ENCODE peak calls at places on chromosome 10, in nine cellular contexts. G is activated naive CD4-positive, alpha-beta T cell; A is RPMI7951; R is GOT3; C is HFFc6; K is stomach; U is neural crest cell; F is ureter; I is LHCN-M2. N is an unnamed sample.

GRCh38 chr10:29860159-29860558 is 199.2 kb downstream of the JCAD start:
- DNase-seq in G (no peak), A (peak), R (no peak), C (no peak), K (no peak), U (no peak), F (no peak), I (no peak), N (no peak)

GRCh38 chr10:88961266-88961665 is 8.7 kb upstream of the ACTA2 start:
- DNase-seq in G (no peak), A (no peak), R (no peak), C (no peak), K (no peak), U (no peak), F (no peak), I (no peak), N (no peak)

GRCh38 chr10:4470231-4470840 is 355.7 kb upstream of the AKR1E2 start:
- DNase-seq in G (no peak), A (peak), R (no peak), C (peak), K (no peak), U (no peak), F (no peak), I (peak), N (no peak)

GRCh38 chr10:72375585-72375984 is 20.9 kb upstream of the DNAJB12 start:
- DNase-seq in G (no peak), A (no peak), R (no peak), C (peak), K (no peak), U (no peak), F (no peak), I (peak), N (peak)

GRCh38 chr10:110880012-110880411 is 8.3 kb downstream of the PDCD4 start:
- DNase-seq in G (no peak), A (no peak), R (no peak), C (no peak), K (no peak), U (no peak), F (no peak), I (no peak), N (no peak)

GRCh38 chr10:44051091-44051490 is 333.8 kb downstream of the CXCL12 start:
- DNase-seq in G (no peak), A (no peak), R (no peak), C (no peak), K (no peak), U (no peak), F (no peak), I (no peak), N (no peak)

GRCh38 chr10:107277591-107277990 is 113.1 kb upstream of the SORCS1 start:
- DNase-seq in G (no peak), A (no peak), R (no peak), C (no peak), K (no peak), U (no peak), F (no peak), I (no peak), N (no peak)

GRCh38 chr10:12727832-12728215 is 273.7 kb downstream of the CCDC3 start:
- DNase-seq in G (no peak), A (peak), R (no peak), C (no peak), K (no peak), U (no peak), F (no peak), I (peak), N (no peak)

GRCh38 chr10:69876931-69877330 is 75.2 kb downstream of the COL13A1 start:
- DNase-seq in G (no peak), A (no peak), R (no peak), C (no peak), K (no peak), U (no peak), F (no peak), I (no peak), N (no peak)

GRCh38 chr10:95406651-95407280 is 116.0 kb upstream of the PDLIM1 start:
- DNase-seq in G (no peak), A (peak), R (no peak), C (no peak), K (peak), U (no peak), F (peak), I (peak), N (peak)

GRCh38 chr10:67925449-67926005 is 41.1 kb downstream of the SIRT1 start:
- DNase-seq in G (no peak), A (peak), R (no peak), C (peak), K (no peak), U (no peak), F (no peak), I (peak), N (no peak)

N was measured in dermis microvascular lymphatic vessel endothelial cell.